ENCODE peak calls at places on chromosomes 4 and X, in nine cellular contexts. One of them, this sample, is unnamed.

GRCh38 chr4:87555751-87556619 is 26.8 kb upstream of the SPARCL1 start:
- DNase-seq in PC-3: peak
- DNase-seq in AG04450: no peak
- DNase-seq in AG10803: peak
- DNase-seq in WTC11: no peak
- DNase-seq in OCI-LY7: no peak
- DNase-seq in AG09309: peak
- DNase-seq in right atrium auricular region: no peak
- DNase-seq in astrocyte of the spinal cord: peak
- DNase-seq in this sample: no peak

GRCh38 chr4:48369248-48369647 is 27.9 kb downstream of the SLAIN2 start:
- DNase-seq in right atrium auricular region: no peak
- DNase-seq in PC-3: no peak
- DNase-seq in AG10803: peak
- DNase-seq in OCI-LY7: no peak
- DNase-seq in WTC11: no peak
- DNase-seq in AG04450: no peak
- DNase-seq in astrocyte of the spinal cord: no peak
- DNase-seq in AG09309: no peak
- DNase-seq in this sample: no peak

GRCh38 chrX:11724122-11725017 is 33.7 kb upstream of the MSL3 start:
- DNase-seq in AG09309: peak
- DNase-seq in right atrium auricular region: no peak
- DNase-seq in PC-3: peak
- DNase-seq in AG10803: peak
- DNase-seq in WTC11: no peak
- DNase-seq in astrocyte of the spinal cord: peak
- DNase-seq in AG04450: peak
- DNase-seq in OCI-LY7: peak
- DNase-seq in this sample: no peak

GRCh38 chrX:153764786-153765137 is 713 bp downstream of the PLXNB3 start:
- DNase-seq in right atrium auricular region: no peak
- DNase-seq in astrocyte of the spinal cord: no peak
- DNase-seq in AG09309: no peak
- DNase-seq in OCI-LY7: no peak
- DNase-seq in AG04450: no peak
- DNase-seq in WTC11: no peak
- DNase-seq in AG10803: no peak
- DNase-seq in PC-3: no peak
- DNase-seq in this sample: no peak

GRCh38 chr4:65535128-65535527 is 135.2 kb downstream of the EPHA5 start:
- DNase-seq in OCI-LY7: no peak
- DNase-seq in WTC11: no peak
- DNase-seq in AG04450: no peak
- DNase-seq in AG09309: no peak
- DNase-seq in right atrium auricular region: no peak
- DNase-seq in astrocyte of the spinal cord: no peak
- DNase-seq in AG10803: no peak
- DNase-seq in PC-3: no peak
- DNase-seq in this sample: no peak

GRCh38 chr4:99723555-99724450 is 66.2 kb upstream of the C4orf54 start:
- DNase-seq in AG04450: peak
- DNase-seq in AG09309: peak
- DNase-seq in PC-3: peak
- DNase-seq in AG10803: peak
- DNase-seq in WTC11: no peak
- DNase-seq in astrocyte of the spinal cord: peak
- DNase-seq in right atrium auricular region: peak
- DNase-seq in OCI-LY7: no peak
- DNase-seq in this sample: no peak

GRCh38 chrX:118420462-118420861 is 74.6 kb downstream of the WDR44 start:
- DNase-seq in AG09309: no peak
- DNase-seq in astrocyte of the spinal cord: peak
- DNase-seq in PC-3: no peak
- DNase-seq in AG10803: peak
- DNase-seq in OCI-LY7: no peak
- DNase-seq in AG04450: peak
- DNase-seq in WTC11: no peak
- DNase-seq in right atrium auricular region: no peak
- DNase-seq in this sample: no peak

GRCh38 chr4:71262161-71262560 is 76.7 kb upstream of the SLC4A4 start:
- DNase-seq in AG09309: peak
- DNase-seq in astrocyte of the spinal cord: peak
- DNase-seq in PC-3: no peak
- DNase-seq in right atrium auricular region: no peak
- DNase-seq in OCI-LY7: no peak
- DNase-seq in AG10803: peak
- DNase-seq in AG04450: no peak
- DNase-seq in WTC11: no peak
- DNase-seq in this sample: no peak

GRCh38 chr4:5143940-5144339 is 92.7 kb downstream of the STK32B start:
- DNase-seq in astrocyte of the spinal cord: no peak
- DNase-seq in WTC11: no peak
- DNase-seq in AG09309: no peak
- DNase-seq in OCI-LY7: no peak
- DNase-seq in right atrium auricular region: no peak
- DNase-seq in PC-3: no peak
- DNase-seq in AG10803: peak
- DNase-seq in AG04450: no peak
- DNase-seq in this sample: no peak

GRCh38 chr4:5143306-5143861 is 92.1 kb downstream of the STK32B start:
- DNase-seq in right atrium auricular region: no peak
- DNase-seq in astrocyte of the spinal cord: no peak
- DNase-seq in PC-3: no peak
- DNase-seq in AG09309: no peak
- DNase-seq in OCI-LY7: no peak
- DNase-seq in WTC11: no peak
- DNase-seq in AG10803: no peak
- DNase-seq in AG04450: no peak
- DNase-seq in this sample: no peak

GRCh38 chr4:5144384-5144783 is 93.1 kb downstream of the STK32B start:
- DNase-seq in OCI-LY7: no peak
- DNase-seq in astrocyte of the spinal cord: no peak
- DNase-seq in AG10803: no peak
- DNase-seq in PC-3: no peak
- DNase-seq in AG09309: no peak
- DNase-seq in WTC11: no peak
- DNase-seq in AG04450: no peak
- DNase-seq in right atrium auricular region: no peak
- DNase-seq in this sample: no peak

GRCh38 chr4:5141802-5142201 is 90.5 kb downstream of the STK32B start:
- DNase-seq in astrocyte of the spinal cord: no peak
- DNase-seq in AG09309: no peak
- DNase-seq in PC-3: no peak
- DNase-seq in OCI-LY7: no peak
- DNase-seq in AG10803: no peak
- DNase-seq in AG04450: no peak
- DNase-seq in WTC11: no peak
- DNase-seq in right atrium auricular region: no peak
- DNase-seq in this sample: no peak

GRCh38 chr4:5142726-5143125 is 91.4 kb downstream of the STK32B start:
- DNase-seq in WTC11: peak
- DNase-seq in OCI-LY7: peak
- DNase-seq in AG09309: no peak
- DNase-seq in astrocyte of the spinal cord: peak
- DNase-seq in PC-3: peak
- DNase-seq in AG10803: peak
- DNase-seq in AG04450: peak
- DNase-seq in right atrium auricular region: no peak
- DNase-seq in this sample: no peak
- TF ChIP-seq CTCF in WTC11: peak
- TF ChIP-seq CTCF in OCI-LY7: peak
- TF ChIP-seq CTCF in AG09309: peak
- TF ChIP-seq CTCF in astrocyte of the spinal cord: peak
- TF ChIP-seq CTCF in PC-3: peak
- TF ChIP-seq CTCF in AG10803: peak
- TF ChIP-seq CTCF in AG04450: peak
- TF ChIP-seq CTCF in right atrium auricular region: peak
- TF ChIP-seq CTCF in this sample: peak

GRCh38 chrX:21374994-21375794 is 976 bp downstream of the CNKSR2 start:
- DNase-seq in astrocyte of the spinal cord: no peak
- DNase-seq in AG09309: no peak
- DNase-seq in AG10803: no peak
- DNase-seq in OCI-LY7: no peak
- DNase-seq in AG04450: no peak
- DNase-seq in PC-3: no peak
- DNase-seq in right atrium auricular region: no peak
- DNase-seq in WTC11: peak
- DNase-seq in this sample: no peak

GRCh38 chrX:21374163-21374993 is at the start of gene CNKSR2:
- DNase-seq in AG04450: no peak
- DNase-seq in AG10803: no peak
- DNase-seq in OCI-LY7: no peak
- DNase-seq in right atrium auricular region: no peak
- DNase-seq in PC-3: peak
- DNase-seq in AG09309: no peak
- DNase-seq in WTC11: peak
- DNase-seq in astrocyte of the spinal cord: peak
- DNase-seq in this sample: no peak

GRCh38 chrX:21373637-21374162 is 518 bp upstream of the CNKSR2 start:
- DNase-seq in PC-3: no peak
- DNase-seq in right atrium auricular region: no peak
- DNase-seq in OCI-LY7: no peak
- DNase-seq in AG04450: no peak
- DNase-seq in astrocyte of the spinal cord: no peak
- DNase-seq in WTC11: no peak
- DNase-seq in AG09309: no peak
- DNase-seq in AG10803: no peak
- DNase-seq in this sample: no peak

GRCh38 chrX:21376636-21377035 is 2.4 kb downstream of the CNKSR2 start:
- DNase-seq in right atrium auricular region: no peak
- DNase-seq in AG10803: no peak
- DNase-seq in AG04450: no peak
- DNase-seq in OCI-LY7: no peak
- DNase-seq in AG09309: no peak
- DNase-seq in WTC11: no peak
- DNase-seq in astrocyte of the spinal cord: no peak
- DNase-seq in PC-3: no peak
- DNase-seq in this sample: no peak

DNA sequence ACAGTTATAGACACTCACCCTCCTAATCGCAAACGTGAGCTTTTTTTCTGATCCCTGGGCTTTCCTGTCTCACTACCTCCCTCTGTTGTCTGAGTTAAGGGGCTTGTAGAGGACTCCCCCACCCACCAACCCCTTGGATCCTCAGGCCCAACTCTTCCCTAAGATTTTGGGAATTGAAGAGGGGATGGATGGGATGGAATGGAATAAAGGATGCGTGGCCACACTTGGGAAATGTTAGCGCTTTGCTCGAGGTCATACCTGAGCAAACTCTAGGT is 1.5 kb downstream of the CNKSR2 start:
- DNase-seq in right atrium auricular region: no peak
- DNase-seq in AG04450: no peak
- DNase-seq in WTC11: no peak
- DNase-seq in AG10803: no peak
- DNase-seq in OCI-LY7: no peak
- DNase-seq in astrocyte of the spinal cord: no peak
- DNase-seq in PC-3: no peak
- DNase-seq in AG09309: no peak
- DNase-seq in this sample: no peak
- TF ChIP-seq CTCF in right atrium auricular region: no peak
- TF ChIP-seq CTCF in AG04450: no peak
- TF ChIP-seq CTCF in WTC11: no peak
- TF ChIP-seq CTCF in AG10803: no peak
- TF ChIP-seq CTCF in OCI-LY7: no peak
- TF ChIP-seq CTCF in astrocyte of the spinal cord: no peak
- TF ChIP-seq CTCF in PC-3: no peak
- TF ChIP-seq CTCF in AG09309: no peak
- TF ChIP-seq CTCF in this sample: no peak

GRCh38 chr4:176380352-176381157 is 60.8 kb downstream of the SPCS3 start:
- DNase-seq in PC-3: no peak
- DNase-seq in AG09309: no peak
- DNase-seq in WTC11: no peak
- DNase-seq in right atrium auricular region: no peak
- DNase-seq in OCI-LY7: no peak
- DNase-seq in AG04450: no peak
- DNase-seq in AG10803: no peak
- DNase-seq in astrocyte of the spinal cord: no peak
- DNase-seq in this sample: no peak

GRCh38 chr4:176376032-176376614 is 56.4 kb downstream of the SPCS3 start:
- DNase-seq in AG09309: no peak
- DNase-seq in AG04450: no peak
- DNase-seq in right atrium auricular region: no peak
- DNase-seq in WTC11: no peak
- DNase-seq in OCI-LY7: peak
- DNase-seq in PC-3: peak
- DNase-seq in AG10803: peak
- DNase-seq in astrocyte of the spinal cord: peak
- DNase-seq in this sample: no peak

GRCh38 chr4:176383273-176384077 is 63.7 kb downstream of the SPCS3 start:
- DNase-seq in AG09309: no peak
- DNase-seq in PC-3: peak
- DNase-seq in right atrium auricular region: no peak
- DNase-seq in AG04450: no peak
- DNase-seq in AG10803: peak
- DNase-seq in WTC11: no peak
- DNase-seq in OCI-LY7: no peak
- DNase-seq in astrocyte of the spinal cord: peak
- DNase-seq in this sample: no peak

GRCh38 chr4:176377705-176378302 is 58.0 kb downstream of the SPCS3 start:
- DNase-seq in PC-3: peak
- DNase-seq in right atrium auricular region: no peak
- DNase-seq in OCI-LY7: peak
- DNase-seq in AG04450: no peak
- DNase-seq in AG10803: peak
- DNase-seq in WTC11: no peak
- DNase-seq in astrocyte of the spinal cord: peak
- DNase-seq in AG09309: no peak
- DNase-seq in this sample: no peak
- TF ChIP-seq CTCF in PC-3: peak
- TF ChIP-seq CTCF in right atrium auricular region: peak
- TF ChIP-seq CTCF in OCI-LY7: peak
- TF ChIP-seq CTCF in AG04450: peak
- TF ChIP-seq CTCF in AG10803: peak
- TF ChIP-seq CTCF in WTC11: no peak
- TF ChIP-seq CTCF in astrocyte of the spinal cord: peak
- TF ChIP-seq CTCF in AG09309: peak
- TF ChIP-seq CTCF in this sample: peak

DNA sequence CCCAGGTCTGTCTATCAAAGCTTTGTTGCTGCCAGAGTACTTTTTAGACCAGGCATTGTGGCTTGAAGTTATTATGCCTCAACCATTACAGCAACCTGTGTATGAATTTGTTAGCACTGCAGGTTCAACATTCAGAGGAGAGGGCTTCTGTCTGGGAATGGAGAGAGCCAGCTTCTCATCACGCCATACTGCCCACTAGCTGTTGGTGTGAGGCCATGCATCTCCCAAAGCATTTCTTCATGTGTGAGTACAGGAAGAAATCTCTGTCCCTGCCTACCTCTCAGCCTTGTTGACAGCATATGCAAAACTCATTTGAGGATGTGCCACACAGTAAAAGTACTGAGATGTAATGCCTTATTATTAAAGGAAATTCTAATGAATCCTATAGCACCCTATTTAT is 76.9 kb upstream of the PPARGC1A start:
- DNase-seq in right atrium auricular region: no peak
- DNase-seq in WTC11: peak
- DNase-seq in astrocyte of the spinal cord: no peak
- DNase-seq in AG10803: no peak
- DNase-seq in OCI-LY7: peak
- DNase-seq in AG09309: no peak
- DNase-seq in PC-3: no peak
- DNase-seq in AG04450: no peak
- DNase-seq in this sample: no peak
- TF ChIP-seq CTCF in right atrium auricular region: peak
- TF ChIP-seq CTCF in WTC11: peak
- TF ChIP-seq CTCF in astrocyte of the spinal cord: peak
- TF ChIP-seq CTCF in AG10803: peak
- TF ChIP-seq CTCF in OCI-LY7: peak
- TF ChIP-seq CTCF in AG09309: peak
- TF ChIP-seq CTCF in PC-3: peak
- TF ChIP-seq CTCF in AG04450: peak
- TF ChIP-seq CTCF in this sample: peak

This sample was measured in Panc1.